ENCODE peak calls at places on chromosomes 11 and 22, in four cellular contexts. One of them, this sample, is unnamed.

GRCh38 chr11:100939581-100939980 is 190.0 kb downstream of the PGR start:
- DNase-seq in neural progenitor cell: no peak
- DNase-seq in MM.1S: no peak
- DNase-seq in upper lobe of right lung: no peak
- DNase-seq in this sample: no peak

GRCh38 chr22:42595434-42595833 is 19.2 kb downstream of the POLDIP3 start:
- DNase-seq in neural progenitor cell: no peak
- DNase-seq in MM.1S: no peak
- DNase-seq in upper lobe of right lung: no peak
- DNase-seq in this sample: no peak

GRCh38 chr22:43262990-43263644 is 76.2 kb upstream of the TTLL12 start:
- DNase-seq in neural progenitor cell: no peak
- DNase-seq in MM.1S: no peak
- DNase-seq in upper lobe of right lung: no peak
- DNase-seq in this sample: no peak

GRCh38 chr11:16157327-16157726 is 199.0 kb downstream of the SOX6 start:
- DNase-seq in neural progenitor cell: no peak
- DNase-seq in MM.1S: no peak
- DNase-seq in upper lobe of right lung: no peak
- DNase-seq in this sample: no peak

GRCh38 chr22:25069758-25070461 is 117.4 kb downstream of the KIAA1671 start:
- DNase-seq in neural progenitor cell: no peak
- DNase-seq in MM.1S: no peak
- DNase-seq in upper lobe of right lung: peak; percentile 68
- DNase-seq in this sample: no peak

GRCh38 chr22:19593991-19594569 is 69.9 kb upstream of the CLDN5 start:
- DNase-seq in neural progenitor cell: no peak
- DNase-seq in MM.1S: no peak
- DNase-seq in upper lobe of right lung: no peak
- DNase-seq in this sample: no peak

GRCh38 chr22:39698106-39698505 is 127.6 kb downstream of the CACNA1I start:
- DNase-seq in neural progenitor cell: no peak
- DNase-seq in MM.1S: no peak
- DNase-seq in upper lobe of right lung: no peak
- DNase-seq in this sample: no peak

GRCh38 chr22:23227380-23227779 is 47.1 kb downstream of the BCR start:
- DNase-seq in neural progenitor cell: no peak
- DNase-seq in MM.1S: no peak
- DNase-seq in upper lobe of right lung: no peak
- DNase-seq in this sample: no peak

GRCh38 chr22:47631571-47632102 is 869.2 kb downstream of the TBC1D22A start:
- DNase-seq in neural progenitor cell: no peak
- DNase-seq in MM.1S: no peak
- DNase-seq in upper lobe of right lung: peak; percentile 36
- DNase-seq in this sample: no peak

GRCh38 chr11:68412593-68413475 is 47.7 kb upstream of the PPP6R3 start:
- DNase-seq in neural progenitor cell: no peak
- DNase-seq in MM.1S: no peak
- DNase-seq in upper lobe of right lung: no peak
- DNase-seq in this sample: peak; percentile 28

GRCh38 chr11:88779551-88779950 is 286.2 kb downstream of the GRM5 start:
- DNase-seq in neural progenitor cell: no peak
- DNase-seq in MM.1S: no peak
- DNase-seq in upper lobe of right lung: no peak
- DNase-seq in this sample: peak; percentile 4

GRCh38 chr11:107549253-107549953 is 16.1 kb downstream of the ALKBH8 start:
- DNase-seq in neural progenitor cell: peak; percentile 63
- DNase-seq in MM.1S: peak; percentile 62
- DNase-seq in upper lobe of right lung: no peak
- DNase-seq in this sample: no peak

GRCh38 chr11:1128333-1129142 is 29.2 kb upstream of the MUC5AC start:
- DNase-seq in neural progenitor cell: no peak
- DNase-seq in MM.1S: no peak
- DNase-seq in upper lobe of right lung: peak; percentile 60
- DNase-seq in this sample: no peak

GRCh38 chr11:7851391-7851790 is 54.6 kb upstream of the OR5P2 start:
- DNase-seq in neural progenitor cell: no peak
- DNase-seq in MM.1S: no peak
- DNase-seq in upper lobe of right lung: no peak
- DNase-seq in this sample: no peak

GRCh38 chr11:122791411-122791810 is 46.9 kb upstream of the CRTAM start:
- DNase-seq in neural progenitor cell: no peak
- DNase-seq in MM.1S: no peak
- DNase-seq in upper lobe of right lung: no peak
- DNase-seq in this sample: no peak

GRCh38 chr11:3989251-3989650 is 105.3 kb upstream of the RRM1 start:
- DNase-seq in neural progenitor cell: peak; percentile 33
- DNase-seq in MM.1S: no peak
- DNase-seq in upper lobe of right lung: no peak
- DNase-seq in this sample: no peak

GRCh38 chr11:119873761-119874421 is 144.9 kb upstream of the NECTIN1 start:
- DNase-seq in neural progenitor cell: peak; percentile 9
- DNase-seq in MM.1S: no peak
- DNase-seq in upper lobe of right lung: peak; percentile 32
- DNase-seq in this sample: no peak

GRCh38 chr11:77503006-77503405 is 29.1 kb upstream of the PAK1 start:
- DNase-seq in neural progenitor cell: no peak
- DNase-seq in MM.1S: no peak
- DNase-seq in upper lobe of right lung: no peak
- DNase-seq in this sample: no peak

GRCh38 chr22:24125942-24126341 is 55.3 kb upstream of the SUSD2 start:
- DNase-seq in neural progenitor cell: no peak
- DNase-seq in MM.1S: peak; percentile 69
- DNase-seq in upper lobe of right lung: no peak
- DNase-seq in this sample: no peak

GRCh38 chr11:24437123-24437522 is 59.7 kb upstream of the LUZP2 start:
- DNase-seq in neural progenitor cell: no peak
- DNase-seq in MM.1S: no peak
- DNase-seq in upper lobe of right lung: no peak
- DNase-seq in this sample: no peak

GRCh38 chr22:29143848-29144785 is 61.6 kb upstream of the EMID1 start:
- DNase-seq in neural progenitor cell: no peak
- DNase-seq in MM.1S: no peak
- DNase-seq in upper lobe of right lung: no peak
- DNase-seq in this sample: no peak

GRCh38 chr11:128802358-128802981 is 64.6 kb downstream of the KCNJ1 start:
- DNase-seq in neural progenitor cell: peak; percentile 68
- DNase-seq in MM.1S: no peak
- DNase-seq in upper lobe of right lung: no peak
- DNase-seq in this sample: no peak

GRCh38 chr11:96169250-96169649 is 173.7 kb downstream of the MAML2 start:
- DNase-seq in neural progenitor cell: no peak
- DNase-seq in MM.1S: no peak
- DNase-seq in upper lobe of right lung: no peak
- DNase-seq in this sample: no peak

GRCh38 chr22:30694638-30695350 is at the start of gene OSBP2:
- DNase-seq in neural progenitor cell: peak; percentile 78
- DNase-seq in MM.1S: peak; percentile 34
- DNase-seq in upper lobe of right lung: peak; percentile 76
- DNase-seq in this sample: no peak

GRCh38 chr11:16891964-16892363 is 122.2 kb downstream of the PLEKHA7 start:
- DNase-seq in neural progenitor cell: no peak
- DNase-seq in MM.1S: no peak
- DNase-seq in upper lobe of right lung: no peak
- DNase-seq in this sample: no peak

GRCh38 chr11:66139817-66140216 is 69.7 kb downstream of the PACS1 start:
- DNase-seq in neural progenitor cell: no peak
- DNase-seq in MM.1S: no peak
- DNase-seq in upper lobe of right lung: no peak
- DNase-seq in this sample: no peak

GRCh38 chr22:20554824-20555223 is 47.4 kb downstream of the MED15 start:
- DNase-seq in neural progenitor cell: no peak
- DNase-seq in MM.1S: no peak
- DNase-seq in upper lobe of right lung: no peak
- DNase-seq in this sample: no peak

GRCh38 chr11:107408762-107409200 is 48.8 kb downstream of the CWF19L2 start:
- DNase-seq in neural progenitor cell: no peak
- DNase-seq in MM.1S: no peak
- DNase-seq in upper lobe of right lung: no peak
- DNase-seq in this sample: no peak

GRCh38 chr22:37843746-37844089 is 416 bp downstream of the ANKRD54 start:
- DNase-seq in neural progenitor cell: no peak
- DNase-seq in MM.1S: peak; percentile 46
- DNase-seq in upper lobe of right lung: no peak
- DNase-seq in this sample: no peak

GRCh38 chr11:108790501-108791299 is 125.8 kb downstream of the DDX10 start:
- DNase-seq in neural progenitor cell: no peak
- DNase-seq in MM.1S: no peak
- DNase-seq in upper lobe of right lung: no peak
- DNase-seq in this sample: no peak

GRCh38 chr11:66335531-66336233 is 552 bp downstream of the RIN1 start:
- DNase-seq in neural progenitor cell: peak; percentile 56
- DNase-seq in MM.1S: no peak
- DNase-seq in upper lobe of right lung: peak; percentile 71
- DNase-seq in this sample: no peak

GRCh38 chr22:37982938-37983859 is 1.2 kb downstream of the SOX10 start:
- DNase-seq in neural progenitor cell: peak; percentile 71
- DNase-seq in MM.1S: no peak
- DNase-seq in upper lobe of right lung: no peak
- DNase-seq in this sample: no peak

GRCh38 chr11:93917673-93918072 is 67.3 kb upstream of the VSTM5 start:
- DNase-seq in neural progenitor cell: no peak
- DNase-seq in MM.1S: no peak
- DNase-seq in upper lobe of right lung: no peak
- DNase-seq in this sample: no peak

GRCh38 chr11:69699213-69699612 is 4.6 kb downstream of the FGF19 start:
- DNase-seq in neural progenitor cell: no peak
- DNase-seq in MM.1S: no peak
- DNase-seq in upper lobe of right lung: peak; percentile 32
- DNase-seq in this sample: no peak

GRCh38 chr11:127027000-127027399 is 26.4 kb upstream of the KIRREL3 start:
- DNase-seq in neural progenitor cell: no peak
- DNase-seq in MM.1S: no peak
- DNase-seq in upper lobe of right lung: no peak
- DNase-seq in this sample: no peak

GRCh38 chr11:107467754-107468153 is 10.1 kb upstream of the CWF19L2 start:
- DNase-seq in neural progenitor cell: no peak
- DNase-seq in MM.1S: no peak
- DNase-seq in upper lobe of right lung: no peak
- DNase-seq in this sample: no peak

GRCh38 chr11:119580751-119581150 is 148.2 kb downstream of the NECTIN1 start:
- DNase-seq in neural progenitor cell: no peak
- DNase-seq in MM.1S: no peak
- DNase-seq in upper lobe of right lung: no peak
- DNase-seq in this sample: no peak

GRCh38 chr22:49270595-49271368 is 556.9 kb downstream of the BRD1 start:
- DNase-seq in neural progenitor cell: no peak
- DNase-seq in MM.1S: no peak
- DNase-seq in upper lobe of right lung: no peak
- DNase-seq in this sample: no peak

GRCh38 chr22:49268924-49269323 is 558.7 kb downstream of the BRD1 start:
- DNase-seq in neural progenitor cell: no peak
- DNase-seq in MM.1S: no peak
- DNase-seq in upper lobe of right lung: no peak
- DNase-seq in this sample: no peak

GRCh38 chr22:49269928-49270327 is 557.7 kb downstream of the BRD1 start:
- DNase-seq in neural progenitor cell: peak; percentile 25
- DNase-seq in MM.1S: no peak
- DNase-seq in upper lobe of right lung: no peak
- DNase-seq in this sample: no peak

GRCh38 chr22:49267996-49268395 is 559.7 kb downstream of the BRD1 start:
- DNase-seq in neural progenitor cell: no peak
- DNase-seq in MM.1S: no peak
- DNase-seq in upper lobe of right lung: no peak
- DNase-seq in this sample: no peak

GRCh38 chr22:49269371-49269770 is 558.3 kb downstream of the BRD1 start:
- DNase-seq in neural progenitor cell: peak; percentile 36
- DNase-seq in MM.1S: no peak
- DNase-seq in upper lobe of right lung: no peak
- DNase-seq in this sample: no peak
- H3K4me3 ChIP-seq in neural progenitor cell: no peak overlapping the region
- H3K4me3 ChIP-seq in MM.1S: no peak overlapping the region
- H3K4me3 ChIP-seq in upper lobe of right lung: no peak overlapping the region
- H3K4me3 ChIP-seq in this sample: no peak overlapping the region

GRCh38 chr11:118294053-118294452 is 10.5 kb upstream of the CD3E start:
- DNase-seq in neural progenitor cell: no peak
- DNase-seq in MM.1S: no peak
- DNase-seq in upper lobe of right lung: no peak
- DNase-seq in this sample: no peak

GRCh38 chr11:118290923-118291322 is 13.6 kb upstream of the CD3E start:
- DNase-seq in neural progenitor cell: peak; percentile 49
- DNase-seq in MM.1S: no peak
- DNase-seq in upper lobe of right lung: no peak
- DNase-seq in this sample: no peak

GRCh38 chr11:118295199-118295598 is 9.3 kb upstream of the CD3E start:
- DNase-seq in neural progenitor cell: no peak
- DNase-seq in MM.1S: no peak
- DNase-seq in upper lobe of right lung: no peak
- DNase-seq in this sample: no peak

GRCh38 chr11:118291453-118291852 is 13.1 kb upstream of the CD3E start:
- DNase-seq in neural progenitor cell: no peak
- DNase-seq in MM.1S: no peak
- DNase-seq in upper lobe of right lung: no peak
- DNase-seq in this sample: no peak

GRCh38 chr11:118295834-118296454 is 8.6 kb upstream of the CD3E start:
- DNase-seq in neural progenitor cell: peak; percentile 40
- DNase-seq in MM.1S: no peak
- DNase-seq in upper lobe of right lung: no peak
- DNase-seq in this sample: peak; percentile 44
- TF ChIP-seq CTCF in neural progenitor cell: peak; percentile 63
- TF ChIP-seq CTCF in MM.1S: peak; percentile 61
- TF ChIP-seq CTCF in upper lobe of right lung: peak; percentile 66
- TF ChIP-seq CTCF in this sample: peak; percentile 73

DNA sequence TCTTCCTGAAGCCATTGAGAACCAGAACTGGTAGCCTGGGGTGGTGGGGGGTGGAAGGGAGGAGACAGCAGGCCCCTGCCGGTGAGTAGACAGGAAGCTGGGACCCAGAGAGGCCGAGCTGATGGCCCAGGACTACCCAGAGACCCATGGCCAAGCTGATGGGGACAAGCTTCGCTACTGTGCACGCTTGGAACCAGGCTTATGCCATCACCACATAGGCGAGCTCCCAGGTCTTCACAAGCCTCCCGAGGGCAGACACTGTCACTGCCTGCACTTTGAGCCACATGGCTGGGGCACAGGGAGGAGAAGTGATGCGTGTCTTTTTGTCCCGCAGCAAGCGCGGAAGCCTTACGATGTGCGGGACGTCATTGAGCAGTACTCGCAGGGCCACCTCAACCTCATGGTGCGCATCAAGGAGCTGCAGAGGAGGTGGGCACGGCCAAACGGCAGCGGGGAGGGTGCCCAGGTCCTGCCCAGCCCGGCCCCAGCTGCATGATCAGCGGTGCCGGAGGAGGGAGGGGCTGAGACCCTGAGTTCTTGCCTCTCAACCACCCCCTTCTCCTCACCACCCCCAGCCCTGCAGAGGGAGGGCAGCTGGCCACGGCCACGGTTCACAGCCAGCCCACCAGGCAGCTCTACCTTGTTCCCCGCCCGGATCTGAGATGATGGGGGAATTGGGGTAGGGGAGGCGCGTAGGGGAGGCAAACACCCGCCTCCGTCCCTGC is 76.0 kb upstream of the KCNQ1OT1 start:
- DNase-seq in neural progenitor cell: no peak
- DNase-seq in MM.1S: no peak
- DNase-seq in upper lobe of right lung: peak; percentile 46
- DNase-seq in this sample: no peak
- H3K27me3 ChIP-seq in neural progenitor cell: peaks cover 21% of the 10 kb centered on the region
- H3K27me3 ChIP-seq in MM.1S: no peaks in the 10 kb centered on the region
- H3K27me3 ChIP-seq in upper lobe of right lung: no peaks in the 10 kb centered on the region
- H3K27me3 ChIP-seq in this sample: no peaks in the 10 kb centered on the region

GRCh38 chr11:64244107-64244506 is 2.6 kb downstream of the PPP1R14B start:
- DNase-seq in neural progenitor cell: no peak
- DNase-seq in MM.1S: no peak
- DNase-seq in upper lobe of right lung: no peak
- DNase-seq in this sample: no peak
- H3K4me3 ChIP-seq in neural progenitor cell: no peak overlapping the region
- H3K4me3 ChIP-seq in MM.1S: no peak overlapping the region
- H3K4me3 ChIP-seq in upper lobe of right lung: no peak overlapping the region
- H3K4me3 ChIP-seq in this sample: no peak overlapping the region

This sample was measured in kidney epithelial cell.